ENCODE peak calls at places on chromosome 19, in eight cellular contexts. Q is body of pancreas, T is pancreas, D is fibroblast of lung, G is WERI-Rb-1, F is transverse colon, J is cardiac fibroblast, C is ovary. K is an unnamed sample.

GRCh38 chr19:17026706-17027427 is at the start of gene CPAMD8:
- DNase-seq in F (no peak), D (no peak), Q (no peak), T (no peak), C (no peak), J (no peak), G (no peak), K (no peak)

GRCh38 chr19:23971598-23971997 is 56.9 kb downstream of the ZNF726 start:
- DNase-seq in D (no peak), Q (no peak), C (no peak), F (no peak), J (no peak), T (peak; percentile 37), G (no peak), K (no peak)

GRCh38 chr19:3580156-3580955 is 4.9 kb upstream of the GIPC3 start:
- DNase-seq in J (peak; percentile 97), D (peak; percentile 97), T (no peak), Q (no peak), C (no peak), F (no peak), G (no peak), K (peak; percentile 95)

GRCh38 chr19:49486710-49487276 is 615 bp upstream of the RPL13A start:
- DNase-seq in C (no peak), G (no peak), T (no peak), D (no peak), F (no peak), Q (no peak), J (no peak), K (no peak)

GRCh38 chr19:15108845-15109767 is 1.9 kb downstream of the SYDE1 start:
- DNase-seq in F (no peak), J (no peak), T (peak; percentile 80), D (no peak), C (no peak), Q (no peak), G (no peak), K (no peak)

GRCh38 chr19:31223805-31224534 is 125.3 kb downstream of the TSHZ3 start:
- DNase-seq in J (peak; percentile 98), C (no peak), G (no peak), T (no peak), Q (no peak), F (no peak), D (peak; percentile 95), K (peak; percentile 90)

GRCh38 chr19:6278740-6279619 is 795 bp downstream of the MLLT1 start:
- DNase-seq in Q (peak; percentile 29), D (no peak), T (no peak), C (peak; percentile 67), G (no peak), J (no peak), F (no peak), K (no peak)

GRCh38 chr19:2481466-2481865 is 5.5 kb downstream of the GADD45B start:
- DNase-seq in T (no peak), Q (no peak), J (no peak), F (no peak), G (no peak), C (no peak), D (no peak), K (no peak)

GRCh38 chr19:31364956-31365355 is 15.7 kb upstream of the TSHZ3 start:
- DNase-seq in F (no peak), C (no peak), Q (no peak), J (no peak), T (no peak), G (no peak), D (no peak), K (no peak)

GRCh38 chr19:35462476-35462953 is 14.5 kb downstream of the FFAR2 start:
- DNase-seq in T (no peak), D (no peak), J (no peak), G (no peak), C (no peak), F (peak; percentile 18), Q (no peak), K (no peak)

DNA sequence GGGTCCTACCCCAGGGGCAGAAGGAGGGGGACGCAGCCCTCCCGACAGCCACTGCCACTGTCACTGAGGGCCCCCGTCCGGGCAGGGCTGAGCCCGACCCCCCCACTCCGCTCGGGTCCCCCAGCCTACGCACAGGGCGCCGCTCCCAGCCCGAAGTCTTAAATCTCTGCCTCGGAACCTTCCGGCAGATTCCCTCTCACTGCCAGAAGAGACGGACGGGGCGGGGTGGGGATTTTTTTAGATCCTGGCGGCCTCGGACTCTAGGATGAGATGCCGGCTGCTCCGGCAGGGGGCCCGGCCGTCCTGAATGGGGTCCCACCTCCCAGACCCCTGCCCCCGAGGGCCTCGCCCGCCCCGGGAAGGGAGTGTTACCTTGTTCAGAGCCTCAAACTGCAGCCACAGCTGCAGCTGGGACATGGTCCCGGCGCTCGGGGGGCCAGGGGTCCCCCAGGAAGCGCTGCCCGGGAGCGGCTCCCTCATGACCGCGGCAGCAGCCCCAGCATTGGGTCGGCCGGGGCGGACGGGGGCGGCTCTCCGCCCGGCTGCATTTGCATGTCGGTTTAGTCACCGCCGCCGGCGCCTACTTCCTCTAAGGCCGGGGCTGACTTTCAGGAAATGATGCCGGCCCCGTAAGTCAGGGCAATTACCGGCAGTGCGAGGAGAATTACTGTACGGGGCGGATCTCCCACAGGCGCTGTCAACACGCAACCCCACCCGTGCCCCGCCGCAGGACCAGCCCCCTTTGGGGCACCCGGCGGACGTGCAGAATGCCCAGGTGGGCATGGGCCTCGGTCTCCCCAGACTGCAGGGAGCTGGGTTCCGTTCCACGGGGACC is 28.1 kb downstream of the GPX4 start:
- DNase-seq in T (peak; percentile 75), F (peak; percentile 93), Q (peak; percentile 51), C (peak; percentile 79), D (peak; percentile 84), G (no peak), J (peak; percentile 93), K (peak; percentile 92)
- H3K4me3 ChIP-seq in T (peak overlapping the region; percentile 21), F (peak overlapping the region; percentile 62), Q (no peak overlapping the region), C (peak overlapping the region; percentile 67), D (peak overlapping the region; percentile 87), G (no peak overlapping the region), J (peak overlapping the region; percentile 90), K (peak overlapping the region; percentile 80)

GRCh38 chr19:45446295-45446694 is 21.5 kb upstream of the FOSB start:
- DNase-seq in D (peak; percentile 60), J (peak; percentile 73), Q (no peak), T (no peak), F (no peak), G (no peak), C (no peak), K (peak; percentile 71)
- TF ChIP-seq CTCF in D (peak; percentile 49), J (peak; percentile 40), Q (peak; percentile 32), T (no peak), F (no peak), G (peak; percentile 22), C (no peak), K (peak; percentile 58)

DNA sequence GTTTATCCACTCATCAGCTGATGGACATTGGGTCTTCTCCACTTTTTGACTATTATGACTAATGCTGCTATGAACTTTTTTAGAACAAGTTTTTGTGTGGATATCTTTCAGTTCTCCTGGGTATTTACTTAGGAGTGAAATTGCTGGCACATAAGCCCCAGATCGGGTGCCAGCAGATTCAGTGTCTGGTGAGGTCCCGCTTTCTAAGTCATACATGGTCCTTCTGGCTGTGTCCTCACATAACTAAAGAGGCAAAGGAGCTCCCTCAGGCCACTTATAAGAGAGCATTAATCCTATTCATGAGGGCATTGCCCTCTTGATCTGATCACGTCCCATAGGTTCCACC is 600 bp upstream of the ZNF226 start:
- DNase-seq in Q (no peak), G (no peak), D (no peak), T (no peak), C (no peak), F (no peak), J (no peak), K (no peak)
- H3K4me3 ChIP-seq in Q (peak overlapping the region; percentile 46), G (peak overlapping the region; percentile 91), D (peak overlapping the region; percentile 87), T (peak overlapping the region; percentile 65), C (peak overlapping the region; percentile 68), F (peak overlapping the region; percentile 60), J (peak overlapping the region; percentile 63), K (peak overlapping the region; percentile 69)

DNA sequence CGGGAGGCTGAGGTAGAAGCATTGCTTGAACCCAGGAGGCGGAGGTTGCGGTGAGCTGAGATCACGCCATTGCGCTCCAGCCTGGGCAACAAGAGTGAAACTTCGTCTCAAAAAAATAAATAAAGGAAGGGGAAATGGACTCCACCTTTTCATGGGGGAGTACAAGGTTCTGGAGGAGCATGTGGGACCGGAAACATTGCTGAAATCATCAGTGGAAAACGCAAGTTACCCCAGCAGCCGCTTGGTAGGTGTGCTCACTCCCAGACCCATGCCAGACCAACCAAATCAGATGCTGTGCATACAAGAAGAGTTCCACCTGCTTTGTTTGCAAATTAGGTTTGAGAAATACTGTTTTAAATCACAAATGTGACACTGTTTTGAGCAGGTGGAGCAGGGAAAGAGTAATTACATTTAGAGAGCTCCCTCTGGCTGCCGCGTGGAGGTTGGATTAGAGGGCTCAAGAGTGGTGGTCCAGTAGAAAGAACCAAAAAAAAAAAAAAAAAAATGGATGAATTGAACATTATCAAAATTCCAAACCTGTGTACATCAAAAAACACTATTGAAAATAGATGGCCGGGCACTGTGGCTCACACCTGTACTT is 4.9 kb downstream of the ERICH4 start:
- DNase-seq in D (no peak), T (no peak), F (no peak), J (no peak), Q (no peak), C (no peak), G (no peak), K (no peak)
- TF ChIP-seq CTCF in D (no peak), T (no peak), F (no peak), J (peak; percentile 5), Q (no peak), C (no peak), G (no peak), K (peak; percentile 20)

GRCh38 chr19:53961523-53962345 is 1.0 kb upstream of the CACNG8 start:
- DNase-seq in T (no peak), G (no peak), F (no peak), C (no peak), Q (no peak), J (peak; percentile 67), D (no peak), K (peak; percentile 57)

GRCh38 chr19:53966931-53967330 is 4.2 kb downstream of the CACNG8 start:
- DNase-seq in C (no peak), F (no peak), G (no peak), Q (no peak), D (no peak), T (no peak), J (no peak), K (no peak)

GRCh38 chr19:53962887-53963435 is at the start of gene CACNG8:
- DNase-seq in D (no peak), C (no peak), G (no peak), F (no peak), Q (no peak), J (no peak), T (no peak), K (no peak)

GRCh38 chr19:53960886-53961285 is 1.9 kb upstream of the CACNG8 start:
- DNase-seq in F (no peak), D (no peak), G (no peak), T (no peak), J (no peak), C (no peak), Q (no peak), K (no peak)

GRCh38 chr19:53965091-53965490 is 2.4 kb downstream of the CACNG8 start:
- DNase-seq in J (peak; percentile 49), T (no peak), G (no peak), F (no peak), D (no peak), C (no peak), Q (no peak), K (no peak)
- H3K4me3 ChIP-seq in J (no peak overlapping the region), T (no peak overlapping the region), G (no peak overlapping the region), F (no peak overlapping the region), D (no peak overlapping the region), C (no peak overlapping the region), Q (no peak overlapping the region), K (no peak overlapping the region)

GRCh38 chr19:5052515-5052914 is 83.6 kb downstream of the KDM4B start:
- DNase-seq in D (no peak), C (no peak), T (peak; percentile 75), F (no peak), Q (no peak), J (no peak), G (peak; percentile 44), K (no peak)
- TF ChIP-seq CTCF in D (no peak), C (no peak), T (no peak), F (no peak), Q (no peak), J (peak; percentile 12), G (peak; percentile 48), K (peak; percentile 38)